ENCODE peak calls at places on chromosomes 12 and 14, in six cellular contexts. One of them, this sample, is unnamed.

GRCh38 chr14:28756896-28757570 is 9.6 kb upstream of the FOXG1 start:
- DNase-seq in SW480: peak; percentile 35
- DNase-seq in GM10248: no peak
- DNase-seq in cardiac septum: no peak
- DNase-seq in brain microvascular endothelial cell: peak; percentile 14
- DNase-seq in AG08395: peak; percentile 49
- DNase-seq in this sample: no peak

GRCh38 chr14:99284254-99285004 is 12.4 kb upstream of the BCL11B start:
- DNase-seq in SW480: no peak
- DNase-seq in GM10248: no peak
- DNase-seq in cardiac septum: no peak
- DNase-seq in brain microvascular endothelial cell: no peak
- DNase-seq in AG08395: no peak
- DNase-seq in this sample: no peak

GRCh38 chr14:38209572-38210159 is 2.0 kb downstream of the SSTR1 start:
- DNase-seq in SW480: no peak
- DNase-seq in GM10248: no peak
- DNase-seq in cardiac septum: no peak
- DNase-seq in brain microvascular endothelial cell: no peak
- DNase-seq in AG08395: no peak
- DNase-seq in this sample: peak; percentile 58

GRCh38 chr12:106359620-106360399 is 2.3 kb downstream of the POLR3B start:
- DNase-seq in SW480: no peak
- DNase-seq in GM10248: no peak
- DNase-seq in cardiac septum: no peak
- DNase-seq in brain microvascular endothelial cell: no peak
- DNase-seq in AG08395: no peak
- DNase-seq in this sample: no peak

GRCh38 chr12:131066886-131067490 is 113.3 kb downstream of the ADGRD1 start:
- DNase-seq in SW480: no peak
- DNase-seq in GM10248: no peak
- DNase-seq in cardiac septum: peak; percentile 74
- DNase-seq in brain microvascular endothelial cell: no peak
- DNase-seq in AG08395: no peak
- DNase-seq in this sample: no peak

GRCh38 chr12:109084425-109084824 is 8.8 kb downstream of the ALKBH2 start:
- DNase-seq in SW480: no peak
- DNase-seq in GM10248: no peak
- DNase-seq in cardiac septum: no peak
- DNase-seq in brain microvascular endothelial cell: no peak
- DNase-seq in AG08395: no peak
- DNase-seq in this sample: no peak

GRCh38 chr12:5739862-5740370 is 205.1 kb downstream of the ANO2 start:
- DNase-seq in SW480: peak; percentile 21
- DNase-seq in GM10248: no peak
- DNase-seq in cardiac septum: no peak
- DNase-seq in brain microvascular endothelial cell: no peak
- DNase-seq in AG08395: no peak
- DNase-seq in this sample: no peak

GRCh38 chr12:124601699-124602098 is 34.3 kb upstream of the NCOR2 start:
- DNase-seq in SW480: no peak
- DNase-seq in GM10248: no peak
- DNase-seq in cardiac septum: no peak
- DNase-seq in brain microvascular endothelial cell: no peak
- DNase-seq in AG08395: peak; percentile 77
- DNase-seq in this sample: no peak

GRCh38 chr14:21902561-21903199 is 229.1 kb upstream of the OR4E1 start:
- DNase-seq in SW480: no peak
- DNase-seq in GM10248: no peak
- DNase-seq in cardiac septum: no peak
- DNase-seq in brain microvascular endothelial cell: no peak
- DNase-seq in AG08395: no peak
- DNase-seq in this sample: no peak

GRCh38 chr12:72028966-72029365 is 90.3 kb downstream of the TPH2 start:
- DNase-seq in SW480: no peak
- DNase-seq in GM10248: no peak
- DNase-seq in cardiac septum: no peak
- DNase-seq in brain microvascular endothelial cell: no peak
- DNase-seq in AG08395: no peak
- DNase-seq in this sample: no peak

GRCh38 chr14:27049611-27050172 is 451.9 kb upstream of the NOVA1 start:
- DNase-seq in SW480: no peak
- DNase-seq in GM10248: no peak
- DNase-seq in cardiac septum: no peak
- DNase-seq in brain microvascular endothelial cell: no peak
- DNase-seq in AG08395: no peak
- DNase-seq in this sample: no peak

GRCh38 chr14:74863274-74863673 is 12.7 kb downstream of the PROX2 start:
- DNase-seq in SW480: no peak
- DNase-seq in GM10248: no peak
- DNase-seq in cardiac septum: no peak
- DNase-seq in brain microvascular endothelial cell: no peak
- DNase-seq in AG08395: no peak
- DNase-seq in this sample: no peak

GRCh38 chr12:76588881-76589565 is 29.5 kb upstream of the OSBPL8 start:
- DNase-seq in SW480: no peak
- DNase-seq in GM10248: no peak
- DNase-seq in cardiac septum: no peak
- DNase-seq in brain microvascular endothelial cell: peak; percentile 17
- DNase-seq in AG08395: peak; percentile 58
- DNase-seq in this sample: no peak

GRCh38 chr12:59040651-59041050 is 120.3 kb upstream of the LRIG3 start:
- DNase-seq in SW480: no peak
- DNase-seq in GM10248: no peak
- DNase-seq in cardiac septum: no peak
- DNase-seq in brain microvascular endothelial cell: peak; percentile 67
- DNase-seq in AG08395: peak; percentile 81
- DNase-seq in this sample: no peak

GRCh38 chr12:79407671-79408622 is 282.8 kb downstream of the PAWR start:
- DNase-seq in SW480: peak; percentile 34
- DNase-seq in GM10248: peak; percentile 15
- DNase-seq in cardiac septum: no peak
- DNase-seq in brain microvascular endothelial cell: peak; percentile 90
- DNase-seq in AG08395: peak; percentile 76
- DNase-seq in this sample: peak; percentile 57

GRCh38 chr14:58866386-58866785 is 228.6 kb downstream of the DACT1 start:
- DNase-seq in SW480: no peak
- DNase-seq in GM10248: no peak
- DNase-seq in cardiac septum: no peak
- DNase-seq in brain microvascular endothelial cell: no peak
- DNase-seq in AG08395: peak; percentile 16
- DNase-seq in this sample: no peak

GRCh38 chr12:6469092-6469491 is 1.4 kb downstream of the VAMP1 start:
- DNase-seq in SW480: no peak
- DNase-seq in GM10248: no peak
- DNase-seq in cardiac septum: no peak
- DNase-seq in brain microvascular endothelial cell: no peak
- DNase-seq in AG08395: no peak
- DNase-seq in this sample: no peak

This sample was measured in RWPE2.